ENCODE peak calls at places on chromosomes 4 and X, in four cellular contexts. One of them, this sample, is unnamed. For H3K4me1, the result is how much of the 10 kb centered on the place peaks cover.

GRCh38 chr4:139975830-139976272 is 178.1 kb downstream of the MAML3 start:
- DNase-seq in adrenal gland: no peak
- DNase-seq in mesenchymal stem cell: peak
- DNase-seq in A673: no peak
- DNase-seq in this sample: peak

GRCh38 chrX:134423606-134424005 is 36.4 kb upstream of the HPRT1 start:
- DNase-seq in mesenchymal stem cell: peak
- DNase-seq in A673: peak
- DNase-seq in adrenal gland: no peak
- DNase-seq in this sample: no peak

GRCh38 chr4:86280246-86280645 is 79.6 kb downstream of the MAPK10 start:
- DNase-seq in mesenchymal stem cell: no peak
- DNase-seq in A673: no peak
- DNase-seq in adrenal gland: no peak
- DNase-seq in this sample: no peak

GRCh38 chrX:18360867-18361266 is 6.4 kb upstream of the SCML2 start:
- DNase-seq in A673: no peak
- DNase-seq in mesenchymal stem cell: no peak
- DNase-seq in adrenal gland: peak
- DNase-seq in this sample: peak

GRCh38 chrX:44733931-44734330 is 109.9 kb upstream of the DUSP21 start:
- DNase-seq in adrenal gland: no peak
- DNase-seq in mesenchymal stem cell: no peak
- DNase-seq in A673: no peak
- DNase-seq in this sample: no peak

GRCh38 chrX:86369847-86370630 is 221.8 kb downstream of the DACH2 start:
- DNase-seq in mesenchymal stem cell: no peak
- DNase-seq in A673: no peak
- DNase-seq in adrenal gland: no peak
- DNase-seq in this sample: no peak

GRCh38 chr4:5843573-5844239 is 49.2 kb downstream of the CRMP1 start:
- DNase-seq in adrenal gland: no peak
- DNase-seq in A673: no peak
- DNase-seq in mesenchymal stem cell: peak
- DNase-seq in this sample: no peak

GRCh38 chrX:68287419-68287818 is 145.9 kb downstream of the OPHN1 start:
- DNase-seq in mesenchymal stem cell: no peak
- DNase-seq in A673: no peak
- DNase-seq in adrenal gland: no peak
- DNase-seq in this sample: no peak

GRCh38 chrX:78979789-78980464 is 34.7 kb downstream of the P2RY10 start:
- DNase-seq in A673: no peak
- DNase-seq in adrenal gland: no peak
- DNase-seq in mesenchymal stem cell: no peak
- DNase-seq in this sample: no peak

GRCh38 chr4:41622816-41623215 is 84.9 kb downstream of the LIMCH1 start:
- DNase-seq in A673: no peak
- DNase-seq in mesenchymal stem cell: no peak
- DNase-seq in adrenal gland: no peak
- DNase-seq in this sample: no peak

GRCh38 chrX:103608305-103608963 is 671 bp downstream of the TCEAL3 start:
- DNase-seq in mesenchymal stem cell: peak
- DNase-seq in A673: no peak
- DNase-seq in adrenal gland: peak
- DNase-seq in this sample: peak

GRCh38 chr4:179823342-179823741 is 2381.1 kb upstream of the AGA start:
- DNase-seq in adrenal gland: no peak
- DNase-seq in mesenchymal stem cell: no peak
- DNase-seq in A673: no peak
- DNase-seq in this sample: no peak

GRCh38 chr4:13990596-13991589 is 363.4 kb upstream of the BOD1L1 start:
- DNase-seq in mesenchymal stem cell: peak
- DNase-seq in adrenal gland: peak
- DNase-seq in A673: peak
- DNase-seq in this sample: peak

DNA sequence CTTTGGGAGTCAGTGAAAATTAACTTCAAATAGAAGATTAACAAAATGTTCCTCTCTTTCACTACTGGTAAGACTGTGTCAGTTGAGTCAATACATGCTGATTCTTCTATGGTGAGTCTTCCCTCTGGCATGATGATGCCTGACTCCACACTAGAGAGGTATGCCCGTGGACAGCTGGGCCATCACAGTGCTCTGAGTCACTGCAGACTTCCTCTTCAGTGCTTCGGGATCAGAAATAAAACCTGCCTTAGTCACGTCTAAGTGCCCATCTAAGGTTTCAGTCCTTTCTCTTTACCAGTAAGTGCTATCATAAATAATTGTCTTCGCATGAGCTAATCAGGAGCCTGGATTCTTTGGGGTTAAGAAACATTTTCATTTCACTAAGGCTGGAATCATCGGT is 1.6 kb upstream of the ASB5 start:
- DNase-seq in adrenal gland: no peak
- DNase-seq in A673: peak
- DNase-seq in mesenchymal stem cell: peak
- DNase-seq in this sample: no peak
- H3K4me1 ChIP-seq in adrenal gland: under half
- H3K4me1 ChIP-seq in A673: under half
- H3K4me1 ChIP-seq in mesenchymal stem cell: under half
- H3K4me1 ChIP-seq in this sample: under half

GRCh38 chr4:78937837-78938236 is 1.4 kb downstream of the PAQR3 start:
- DNase-seq in adrenal gland: peak
- DNase-seq in mesenchymal stem cell: peak
- DNase-seq in A673: no peak
- DNase-seq in this sample: no peak
- H3K4me3 ChIP-seq in adrenal gland: no peak
- H3K4me3 ChIP-seq in mesenchymal stem cell: no peak
- H3K4me3 ChIP-seq in A673: no peak
- H3K4me3 ChIP-seq in this sample: peak

GRCh38 chr4:10108818-10109783 is 7.5 kb downstream of the WDR1 start:
- DNase-seq in adrenal gland: no peak
- DNase-seq in A673: no peak
- DNase-seq in mesenchymal stem cell: peak
- DNase-seq in this sample: no peak
- H3K4me1 ChIP-seq in adrenal gland: under half
- H3K4me1 ChIP-seq in A673: under half
- H3K4me1 ChIP-seq in mesenchymal stem cell: half or more
- H3K4me1 ChIP-seq in this sample: under half

DNA sequence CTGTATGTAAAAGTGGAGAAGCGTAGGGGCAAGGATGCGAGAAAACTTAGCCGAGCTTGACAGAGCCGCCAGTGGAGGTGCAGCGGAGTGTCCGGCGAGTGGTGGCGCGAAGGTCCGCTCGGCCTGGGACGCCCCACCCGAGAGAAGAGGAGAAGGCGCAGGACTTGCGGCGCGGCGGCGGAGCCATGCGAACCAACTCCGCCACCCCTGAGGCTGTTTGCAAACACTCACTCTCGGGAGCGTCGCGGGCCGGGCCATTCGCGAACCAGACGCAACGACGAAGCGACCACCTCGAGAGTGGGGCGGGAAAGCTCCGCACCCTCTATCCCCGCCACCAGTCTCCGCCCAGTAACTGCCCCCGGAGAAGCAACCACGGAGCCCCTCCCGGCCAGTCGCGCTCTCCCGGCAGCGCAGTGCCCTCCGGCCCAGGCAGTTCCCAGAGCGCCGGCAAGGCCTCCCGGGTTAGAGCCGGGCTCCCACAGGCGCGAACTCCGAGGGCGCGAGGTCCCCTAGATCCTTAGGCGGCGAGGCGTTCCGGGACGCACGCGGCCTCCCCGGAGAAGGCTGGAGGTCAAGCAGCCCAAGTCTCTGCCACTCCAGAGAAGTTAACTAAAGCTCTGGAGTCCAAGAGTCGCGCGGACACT is 2.2 kb upstream of the MAB21L2 start:
- DNase-seq in mesenchymal stem cell: peak
- DNase-seq in A673: no peak
- DNase-seq in adrenal gland: peak
- DNase-seq in this sample: peak
- H3K4me3 ChIP-seq in mesenchymal stem cell: peak
- H3K4me3 ChIP-seq in A673: no peak
- H3K4me3 ChIP-seq in adrenal gland: no peak
- H3K4me3 ChIP-seq in this sample: peak

DNA sequence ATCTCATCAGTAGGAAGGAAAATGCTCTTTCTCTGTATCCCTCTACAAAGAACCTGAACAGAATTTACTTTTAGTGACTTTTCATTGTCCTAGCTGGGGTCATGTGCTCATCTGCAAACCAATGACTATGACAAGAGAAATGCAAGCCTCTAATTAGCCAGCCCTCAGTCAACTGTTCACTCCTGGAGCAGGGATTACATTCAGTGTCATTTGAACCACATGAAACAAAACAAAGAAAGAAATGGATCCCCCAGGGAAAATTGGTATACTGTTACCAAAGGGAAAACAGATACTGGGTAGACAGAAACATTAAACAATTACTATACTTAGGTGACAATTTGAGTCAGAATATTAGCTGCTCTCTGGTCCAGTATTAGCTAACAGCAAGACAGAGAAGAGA is 173.6 kb downstream of the RCHY1 start:
- DNase-seq in adrenal gland: no peak
- DNase-seq in mesenchymal stem cell: no peak
- DNase-seq in A673: no peak
- DNase-seq in this sample: no peak
- H3K4me1 ChIP-seq in adrenal gland: under half
- H3K4me1 ChIP-seq in mesenchymal stem cell: under half
- H3K4me1 ChIP-seq in A673: under half
- H3K4me1 ChIP-seq in this sample: under half

DNA sequence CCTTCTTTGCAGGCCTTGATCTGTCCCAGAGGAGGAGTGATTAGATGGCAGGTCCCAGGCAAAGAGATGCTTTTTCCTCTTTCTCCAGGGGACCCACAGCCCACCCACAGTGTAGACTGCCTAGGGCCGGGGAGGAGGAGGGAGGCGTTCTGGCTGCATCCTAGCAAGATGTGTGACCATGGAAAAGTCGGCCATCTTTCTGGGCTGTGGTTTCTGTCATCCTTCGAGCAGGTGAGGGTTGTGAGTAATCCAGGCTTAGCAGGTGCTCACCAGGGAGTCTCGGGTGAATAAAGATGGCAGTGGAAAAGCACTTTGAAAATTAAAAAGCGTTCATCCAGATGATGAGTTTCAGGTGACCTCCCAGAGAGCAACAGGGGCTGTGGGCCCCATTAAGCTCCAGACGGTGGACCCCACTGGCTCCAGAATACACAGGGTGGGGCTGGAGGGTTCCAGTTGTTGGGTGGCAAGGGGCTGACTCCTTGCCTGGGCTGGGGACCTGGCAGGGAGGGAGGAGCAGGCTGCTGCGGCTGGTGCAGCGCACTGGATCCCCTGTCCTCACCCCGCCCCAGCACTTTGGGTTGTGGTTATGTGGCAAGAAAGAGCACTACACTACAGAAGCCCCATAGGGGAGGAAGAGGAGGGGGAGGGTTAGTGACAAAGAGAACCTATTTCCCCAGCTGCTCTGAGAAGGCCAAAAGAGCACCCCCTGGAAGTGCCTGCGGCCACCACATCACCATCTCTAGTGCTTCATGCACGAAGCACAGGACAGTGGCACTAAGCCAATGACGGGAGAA is 23.7 kb downstream of the ELF4 start:
- DNase-seq in adrenal gland: no peak
- DNase-seq in mesenchymal stem cell: no peak
- DNase-seq in A673: no peak
- DNase-seq in this sample: no peak
- H3K4me3 ChIP-seq in adrenal gland: no peak
- H3K4me3 ChIP-seq in mesenchymal stem cell: no peak
- H3K4me3 ChIP-seq in A673: no peak
- H3K4me3 ChIP-seq in this sample: no peak

GRCh38 chr4:2797188-2797544 is 4.3 kb downstream of the SH3BP2 start:
- DNase-seq in adrenal gland: peak
- DNase-seq in A673: no peak
- DNase-seq in mesenchymal stem cell: no peak
- DNase-seq in this sample: no peak
- H3K4me1 ChIP-seq in adrenal gland: half or more
- H3K4me1 ChIP-seq in A673: under half
- H3K4me1 ChIP-seq in mesenchymal stem cell: half or more
- H3K4me1 ChIP-seq in this sample: half or more

DNA sequence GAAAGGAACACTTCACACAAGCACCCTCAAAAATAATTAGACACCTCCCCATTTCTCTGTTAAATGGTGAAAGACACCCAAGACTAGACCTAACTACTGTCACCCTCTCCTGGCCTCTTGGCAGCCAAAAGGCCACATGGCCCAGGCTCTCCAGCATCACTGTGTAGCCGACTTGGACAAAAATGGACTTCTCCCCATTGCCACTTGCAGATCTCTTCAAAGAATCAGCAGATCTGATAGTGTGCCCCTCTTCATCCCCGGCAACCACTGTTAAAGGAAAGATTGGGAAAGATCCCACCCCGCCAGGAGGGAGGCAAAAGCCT is 2.0 kb downstream of the MID1IP1 start:
- DNase-seq in adrenal gland: no peak
- DNase-seq in A673: peak
- DNase-seq in mesenchymal stem cell: no peak
- DNase-seq in this sample: no peak
- H3K4me3 ChIP-seq in adrenal gland: no peak
- H3K4me3 ChIP-seq in A673: peak
- H3K4me3 ChIP-seq in mesenchymal stem cell: no peak
- H3K4me3 ChIP-seq in this sample: peak

This sample was measured in testis.